ENCODE peak calls at places on chromosomes 13 and 19, in nine cellular contexts. A is GM23338, L is GM23248, P is fibroblast of lung, X is PC-9, Q is IMR-90, B is H9, E is MM.1S, W is astrocyte. O is an unnamed sample.

GRCh38 chr19:8680676-8681344 is 17.8 kb downstream of the ACTL9 start:
- DNase-seq in L (no peak), A (no peak), P (no peak), W (no peak), Q (no peak), X (no peak), E (no peak), B (no peak), O (no peak)

GRCh38 chr13:45327253-45327954 is 13.6 kb downstream of the TPT1 start:
- DNase-seq in L (no peak), E (no peak), Q (no peak), P (no peak), A (peak), X (peak), W (no peak), B (no peak), O (peak)

GRCh38 chr13:94534171-94534570 is 54.7 kb upstream of the DCT start:
- DNase-seq in X (no peak), L (peak), E (no peak), B (no peak), W (peak), P (peak), Q (peak), A (no peak), O (no peak)

GRCh38 chr13:41490616-41491015 is 33.3 kb downstream of the RGCC start:
- DNase-seq in P (no peak), A (no peak), L (no peak), Q (no peak), X (no peak), B (no peak), E (no peak), W (no peak), O (no peak)

GRCh38 chr13:112674412-112675383 is 15.1 kb upstream of the ATP11A start:
- DNase-seq in A (no peak), B (peak), E (peak), W (no peak), L (no peak), X (no peak), Q (no peak), P (no peak), O (peak)

GRCh38 chr19:33825556-33825955 is 28.9 kb downstream of the KCTD15 start:
- DNase-seq in E (no peak), B (no peak), L (no peak), Q (no peak), W (no peak), A (no peak), X (no peak), P (no peak), O (no peak)

GRCh38 chr13:72952529-72953141 is 106.2 kb upstream of the KLF5 start:
- DNase-seq in P (no peak), A (peak), B (no peak), Q (no peak), E (no peak), X (no peak), W (no peak), L (no peak), O (no peak)

GRCh38 chr13:108924154-108924940 is 294.9 kb downstream of the MYO16 start:
- DNase-seq in Q (peak), A (no peak), W (peak), P (peak), B (no peak), X (no peak), E (no peak), L (peak), O (peak)

GRCh38 chr13:43876366-43876765 is 3.2 kb downstream of the CCDC122 start:
- DNase-seq in P (no peak), Q (no peak), B (no peak), L (no peak), E (no peak), X (no peak), A (no peak), W (no peak), O (no peak)

GRCh38 chr13:73520566-73521290 is 461.9 kb downstream of the KLF5 start:
- DNase-seq in Q (no peak), L (no peak), W (no peak), A (no peak), X (no peak), B (no peak), P (no peak), E (no peak), O (no peak)

GRCh38 chr13:86945596-86945995 is 725.6 kb upstream of the SLITRK5 start:
- DNase-seq in B (no peak), P (no peak), X (no peak), Q (no peak), L (no peak), E (no peak), W (no peak), A (no peak), O (no peak)

GRCh38 chr13:39385154-39385553 is 217.8 kb downstream of the LHFPL6 start:
- DNase-seq in B (no peak), Q (no peak), P (peak), E (no peak), W (peak), X (no peak), L (peak), A (no peak), O (no peak)

GRCh38 chr13:109833071-109833470 is 46.7 kb upstream of the IRS2 start:
- DNase-seq in B (no peak), A (no peak), L (no peak), X (no peak), Q (no peak), W (no peak), P (no peak), E (no peak), O (no peak)

GRCh38 chr19:53657778-53658177 is 26.0 kb downstream of the DPRX start:
- DNase-seq in Q (no peak), E (no peak), W (no peak), A (no peak), L (no peak), P (no peak), X (peak), B (no peak), O (no peak)

GRCh38 chr13:90201198-90201597 is 1146.3 kb upstream of the MIR17HG start:
- DNase-seq in B (no peak), E (no peak), L (peak), A (no peak), P (peak), X (no peak), W (peak), Q (no peak), O (no peak)

GRCh38 chr13:62110079-62110478 is 694.4 kb upstream of the PCDH20 start:
- DNase-seq in P (no peak), W (no peak), E (no peak), Q (no peak), L (no peak), B (no peak), X (no peak), A (no peak), O (no peak)

GRCh38 chr13:95921485-95921884 is 131.7 kb downstream of the UGGT2 start:
- DNase-seq in P (peak), Q (peak), X (no peak), B (no peak), A (no peak), E (no peak), W (peak), L (peak), O (no peak)

GRCh38 chr13:83620535-83621220 is 261.6 kb downstream of the SLITRK1 start:
- DNase-seq in Q (peak), L (peak), W (peak), P (peak), X (no peak), B (no peak), E (no peak), A (no peak), O (peak)

GRCh38 chr13:91142572-91142971 is 204.9 kb upstream of the MIR17HG start:
- DNase-seq in A (no peak), L (peak), Q (peak), B (no peak), X (peak), W (peak), P (peak), E (no peak), O (no peak)

GRCh38 chr13:94249512-94249911 is 230.0 kb downstream of the DCT start:
- DNase-seq in L (peak), X (no peak), Q (peak), P (peak), A (peak), W (peak), B (no peak), E (no peak), O (peak)

GRCh38 chr19:49475995-49476880 is 2.2 kb downstream of the FLT3LG start:
- DNase-seq in B (peak), Q (no peak), A (peak), P (no peak), W (no peak), X (no peak), E (no peak), L (peak), O (peak)

GRCh38 chr19:31781542-31781941 is 432.3 kb upstream of the TSHZ3 start:
- DNase-seq in X (no peak), A (no peak), B (no peak), Q (no peak), P (no peak), L (no peak), E (no peak), W (no peak), O (no peak)

GRCh38 chr13:40384976-40385857 is 281.2 kb downstream of the FOXO1 start:
- DNase-seq in Q (no peak), A (no peak), E (no peak), B (no peak), X (no peak), P (peak), W (no peak), L (no peak), O (no peak)

GRCh38 chr19:20662421-20663105 is 1.2 kb upstream of the ZNF626 start:
- DNase-seq in W (no peak), E (no peak), P (no peak), A (no peak), L (no peak), X (no peak), Q (no peak), B (no peak), O (no peak)

GRCh38 chr13:73683746-73684145 is 450.5 kb downstream of the KLF12 start:
- DNase-seq in X (no peak), B (no peak), W (no peak), P (no peak), A (no peak), E (no peak), L (no peak), Q (no peak), O (no peak)

GRCh38 chr19:6791237-6791636 is 18.7 kb downstream of the VAV1 start:
- DNase-seq in A (no peak), X (no peak), B (no peak), Q (no peak), P (no peak), W (no peak), L (no peak), E (no peak), O (no peak)

GRCh38 chr13:103941506-103942148 is 875.4 kb upstream of the SLC10A2 start:
- DNase-seq in W (peak), A (peak), Q (no peak), X (no peak), E (no peak), P (peak), B (no peak), L (no peak), O (no peak)

DNA sequence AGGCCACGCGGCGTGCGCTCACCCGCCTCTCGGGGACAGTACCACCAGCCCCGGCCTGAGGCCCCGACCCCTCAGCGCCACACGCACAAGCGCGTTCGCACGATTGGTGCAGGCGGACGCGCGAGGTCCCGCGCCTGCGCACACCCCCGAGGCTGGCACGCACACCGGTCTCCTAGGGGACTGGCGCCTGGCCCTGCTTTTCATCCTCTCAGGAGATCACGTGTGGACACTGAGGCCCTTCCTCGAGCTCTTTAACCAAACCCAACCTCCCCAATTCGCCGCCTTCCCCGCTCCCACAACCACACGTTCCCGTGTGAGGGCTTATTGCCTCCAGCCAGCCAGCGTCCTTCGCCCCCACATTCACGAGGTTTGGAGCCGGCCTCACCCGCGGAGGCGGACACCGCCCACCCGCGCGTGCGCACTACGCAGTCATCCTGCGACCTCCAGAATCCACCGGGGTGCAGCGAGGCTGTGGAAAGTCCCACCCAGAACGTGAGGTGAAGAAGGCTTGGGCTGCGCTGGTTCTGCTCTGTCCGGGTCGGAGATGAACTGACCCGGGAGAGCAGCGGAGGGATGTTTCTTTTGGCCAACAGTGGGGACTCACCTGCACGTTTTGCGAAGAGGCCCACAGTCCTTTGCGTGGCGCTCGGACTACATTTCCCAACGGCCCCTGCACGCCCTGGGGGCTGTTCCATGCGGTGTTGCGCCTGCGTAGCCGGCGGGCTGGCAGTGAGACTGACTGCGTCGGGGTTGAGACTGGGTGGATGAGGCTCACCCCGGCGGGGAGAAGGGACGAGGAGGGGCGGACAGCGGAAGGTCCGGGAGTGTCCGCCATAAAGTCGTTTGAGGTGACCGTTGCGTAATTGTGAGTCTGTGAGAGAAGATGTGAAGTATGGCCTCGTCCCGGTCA is 539 bp upstream of the ZNF667 start:
- DNase-seq in B (peak), Q (peak), L (peak), E (no peak), A (peak), P (peak), W (peak), X (no peak), O (peak)
- H2AFZ ChIP-seq in B (no peak), Q (peak), L (peak), E (no peak), A (peak), P (peak), W (peak), X (no peak), O (peak)

GRCh38 chr19:47258895-47259555 is 2.7 kb downstream of the CCDC9 start:
- DNase-seq in A (no peak), W (no peak), P (no peak), E (no peak), L (no peak), Q (no peak), X (no peak), B (no peak), O (peak)
- H2AFZ ChIP-seq in A (no peak), W (no peak), P (no peak), E (no peak), L (no peak), Q (no peak), X (no peak), B (no peak), O (no peak)

GRCh38 chr13:68347220-68347619 is 1117.1 kb upstream of the PCDH9 start:
- DNase-seq in W (no peak), L (no peak), Q (no peak), P (no peak), B (no peak), E (no peak), A (no peak), X (no peak), O (no peak)

GRCh38 chr13:68350554-68350953 is 1120.4 kb upstream of the PCDH9 start:
- DNase-seq in Q (no peak), B (no peak), W (no peak), E (no peak), X (no peak), A (no peak), L (no peak), P (no peak), O (no peak)

DNA sequence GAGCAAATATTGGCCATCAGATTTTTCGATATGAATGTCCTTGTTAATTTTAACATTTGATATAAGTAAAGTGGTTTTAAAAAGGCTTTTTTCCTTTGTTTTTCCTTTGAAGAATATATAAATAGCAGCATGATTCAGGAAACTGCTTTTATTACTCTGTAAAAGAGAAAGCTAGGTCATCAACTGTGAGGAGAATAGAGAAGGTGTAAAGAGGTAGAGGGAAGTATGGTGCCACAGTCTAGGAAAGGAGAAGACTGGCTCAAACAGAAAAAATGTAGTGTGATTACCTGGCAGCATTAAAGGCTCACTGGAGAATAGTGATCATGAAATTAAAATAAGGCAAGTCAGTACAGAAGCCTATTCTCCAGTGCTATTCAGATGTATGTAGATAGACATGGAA is 1115.8 kb upstream of the PCDH9 start:
- DNase-seq in E (no peak), L (no peak), A (no peak), Q (no peak), P (no peak), X (no peak), B (no peak), W (no peak), O (no peak)
- H2AFZ ChIP-seq in E (no peak), L (no peak), A (no peak), Q (no peak), P (no peak), X (no peak), B (no peak), W (no peak), O (no peak)

GRCh38 chr13:19181021-19181620 is 503 bp downstream of the TUBA3C start:
- DNase-seq in E (no peak), W (no peak), Q (no peak), P (no peak), B (no peak), A (no peak), X (no peak), L (no peak), O (no peak)
- H2AFZ ChIP-seq in E (no peak), W (no peak), Q (no peak), P (no peak), B (no peak), A (no peak), X (no peak), L (no peak), O (no peak)

DNA sequence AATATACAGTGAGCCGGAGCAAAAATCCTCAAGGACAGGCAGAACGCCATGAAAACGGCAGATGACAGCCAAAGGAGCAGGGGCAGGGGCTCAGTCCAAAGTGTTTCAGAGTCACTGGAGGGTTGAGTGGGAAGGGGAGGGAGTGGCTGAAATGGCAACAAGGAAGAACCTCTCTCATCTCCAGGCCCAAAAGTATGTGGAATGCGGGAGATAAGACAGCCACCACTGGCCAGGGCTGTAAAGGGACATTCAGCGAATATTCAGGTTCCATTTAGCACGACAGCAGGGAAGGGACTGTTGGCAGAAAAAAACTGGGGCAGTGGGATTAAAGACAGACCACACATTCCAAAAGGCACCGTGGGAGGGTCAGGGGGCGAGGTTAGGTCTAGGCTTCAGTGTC is 48.4 kb downstream of the USPL1 start:
- DNase-seq in A (peak), L (no peak), Q (no peak), W (no peak), E (no peak), B (no peak), X (no peak), P (no peak), O (no peak)
- H2AFZ ChIP-seq in A (peak), L (no peak), Q (peak), W (no peak), E (no peak), B (no peak), X (no peak), P (no peak), O (no peak)

GRCh38 chr19:3178973-3179738 is 587 bp downstream of the S1PR4 start:
- DNase-seq in W (no peak), E (no peak), X (no peak), L (no peak), Q (no peak), B (peak), A (no peak), P (no peak), O (peak)
- H2AFZ ChIP-seq in W (no peak), E (no peak), X (no peak), L (no peak), Q (no peak), B (no peak), A (peak), P (no peak), O (no peak)